ENCODE peak calls at places on chromosomes 1 and 21, in six cellular contexts. K is sigmoid colon, G is prostate gland, S is cardiac muscle cell, B is tibial artery, E is RWPE1. Y is an unnamed sample.

GRCh38 chr1:205147191-205147590 is 25.4 kb upstream of the RBBP5 start:
- DNase-seq in E (peak; percentile 20), K (no peak), S (no peak), G (no peak), B (no peak), Y (no peak)

GRCh38 chr21:15023782-15024181 is 41.0 kb downstream of the NRIP1 start:
- DNase-seq in S (no peak), E (no peak), K (no peak), B (no peak), G (no peak), Y (no peak)

GRCh38 chr1:1237874-1238701 is 6.1 kb downstream of the B3GALT6 start:
- DNase-seq in K (no peak), S (no peak), E (no peak), B (no peak), G (no peak), Y (no peak)

GRCh38 chr1:178684542-178685000 is 40.5 kb upstream of the RALGPS2 start:
- DNase-seq in E (peak; percentile 83), G (no peak), K (no peak), S (no peak), B (no peak), Y (no peak)

GRCh38 chr1:25917996-25918395 is 11.8 kb upstream of the STMN1 start:
- DNase-seq in E (no peak), K (no peak), B (no peak), G (no peak), S (peak; percentile 28), Y (no peak)

GRCh38 chr1:33330906-33331305 is 10.0 kb upstream of the A3GALT2 start:
- DNase-seq in E (no peak), K (peak; percentile 29), G (no peak), B (no peak), S (no peak), Y (no peak)

GRCh38 chr1:167145965-167146364 is 52.1 kb downstream of the STYXL2 start:
- DNase-seq in K (no peak), E (no peak), B (no peak), S (no peak), G (no peak), Y (no peak)

GRCh38 chr1:68121536-68121935 is 71.1 kb upstream of the DIRAS3 start:
- DNase-seq in B (no peak), K (no peak), S (no peak), E (no peak), G (no peak), Y (no peak)

GRCh38 chr1:24572301-24572700 is 16.4 kb downstream of the NCMAP start:
- DNase-seq in K (no peak), S (no peak), E (no peak), B (no peak), G (no peak), Y (no peak)

GRCh38 chr1:77953907-77954306 is 25.0 kb downstream of the FUBP1 start:
- DNase-seq in B (no peak), E (no peak), K (no peak), G (no peak), S (no peak), Y (no peak)

GRCh38 chr1:77945345-77945744 is 33.5 kb downstream of the FUBP1 start:
- DNase-seq in E (no peak), G (no peak), K (no peak), B (no peak), S (no peak), Y (no peak)

GRCh38 chr1:77951328-77951727 is 27.5 kb downstream of the FUBP1 start:
- DNase-seq in S (no peak), G (no peak), B (no peak), K (no peak), E (no peak), Y (no peak)

GRCh38 chr1:77950873-77951272 is 28.0 kb downstream of the FUBP1 start:
- DNase-seq in E (no peak), G (no peak), K (no peak), B (no peak), S (no peak), Y (no peak)

GRCh38 chr1:77948841-77949424 is 29.9 kb downstream of the FUBP1 start:
- DNase-seq in S (peak; percentile 41), B (no peak), G (no peak), K (no peak), E (no peak), Y (no peak)
- TF ChIP-seq CTCF in S (peak; percentile 37), B (no peak), G (no peak), K (no peak), E (no peak), Y (peak; percentile 43)

DNA sequence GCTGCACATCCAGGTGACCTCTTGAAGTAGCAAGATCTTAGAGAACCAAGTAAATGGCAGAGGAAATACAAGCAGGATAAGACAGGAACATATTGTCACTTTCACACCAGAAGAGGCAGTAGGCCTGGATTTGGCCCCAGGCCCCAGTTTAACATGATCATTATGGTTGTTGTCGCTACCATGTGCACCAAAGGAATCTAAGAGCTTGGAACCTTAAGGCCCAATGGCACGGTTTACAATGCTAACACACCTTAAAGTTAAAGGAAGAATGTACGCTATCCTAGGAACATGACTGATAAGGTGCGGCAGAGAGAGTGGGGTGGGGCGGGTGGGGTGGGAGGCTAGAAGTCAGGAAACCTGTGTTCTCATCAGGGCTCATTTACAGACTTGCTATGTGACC is 147.5 kb downstream of the ROR1 start:
- DNase-seq in E (no peak), S (no peak), K (no peak), G (no peak), B (no peak), Y (no peak)
- TF ChIP-seq CTCF in E (no peak), S (no peak), K (no peak), G (no peak), B (no peak), Y (no peak)

DNA sequence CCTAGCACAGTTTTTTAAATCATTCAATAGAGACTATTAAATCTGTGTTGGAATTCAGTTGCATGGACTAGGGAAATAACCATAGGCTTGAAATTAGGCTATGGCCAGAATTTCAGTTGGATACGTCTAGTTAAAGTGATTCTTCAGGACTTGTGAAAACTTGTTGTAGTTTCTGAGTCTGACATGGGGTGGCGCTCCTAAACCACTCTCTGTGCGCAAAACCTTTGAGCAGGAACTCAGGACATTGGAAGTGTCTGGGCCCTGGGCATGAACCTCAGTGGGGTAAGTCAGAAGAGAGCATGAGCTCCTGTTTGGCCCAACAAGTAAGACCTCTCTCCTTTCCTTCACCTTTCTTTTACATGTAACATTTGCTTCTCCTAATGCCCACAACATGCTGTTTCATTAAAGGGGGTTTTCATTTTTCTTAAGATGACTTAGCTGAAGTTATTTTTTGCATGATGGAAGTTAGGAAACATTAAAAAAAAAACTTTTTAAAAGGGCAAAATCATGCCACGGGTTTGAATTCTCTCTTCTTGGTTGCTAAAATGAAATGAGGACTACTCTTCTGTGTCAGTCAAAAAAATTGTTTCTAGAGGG is 17.1 kb upstream of the CCDC190 start:
- DNase-seq in G (peak; percentile 44), E (peak; percentile 44), S (peak; percentile 76), K (peak; percentile 71), B (peak; percentile 45), Y (peak; percentile 38)
- TF ChIP-seq CTCF in G (no peak), E (peak; percentile 60), S (peak; percentile 83), K (peak; percentile 76), B (peak; percentile 75), Y (peak; percentile 85)

DNA sequence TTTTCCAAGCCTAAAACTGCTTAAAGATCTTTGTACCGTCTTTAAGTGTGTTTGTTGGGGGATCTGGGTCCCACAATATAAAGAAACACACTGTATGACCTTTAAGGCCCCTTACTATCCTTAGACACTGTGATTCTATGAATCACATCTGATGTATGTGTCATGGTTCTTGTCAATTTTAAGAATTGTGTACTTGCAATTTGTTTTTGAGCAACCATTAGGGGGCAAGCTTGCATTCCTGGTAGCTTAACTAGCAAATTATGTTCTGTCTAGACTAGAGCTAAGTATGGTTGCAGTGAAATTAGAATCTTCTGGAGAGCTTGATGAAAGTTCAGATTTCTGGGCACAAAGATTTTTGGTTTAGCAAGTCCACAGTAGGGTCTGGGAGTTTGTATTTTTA is 219.5 kb downstream of the TPR start:
- DNase-seq in B (no peak), E (peak; percentile 57), S (peak; percentile 20), G (no peak), K (no peak), Y (no peak)
- TF ChIP-seq CTCF in B (peak; percentile 13), E (peak; percentile 64), S (peak; percentile 70), G (no peak), K (no peak), Y (peak; percentile 69)

DNA sequence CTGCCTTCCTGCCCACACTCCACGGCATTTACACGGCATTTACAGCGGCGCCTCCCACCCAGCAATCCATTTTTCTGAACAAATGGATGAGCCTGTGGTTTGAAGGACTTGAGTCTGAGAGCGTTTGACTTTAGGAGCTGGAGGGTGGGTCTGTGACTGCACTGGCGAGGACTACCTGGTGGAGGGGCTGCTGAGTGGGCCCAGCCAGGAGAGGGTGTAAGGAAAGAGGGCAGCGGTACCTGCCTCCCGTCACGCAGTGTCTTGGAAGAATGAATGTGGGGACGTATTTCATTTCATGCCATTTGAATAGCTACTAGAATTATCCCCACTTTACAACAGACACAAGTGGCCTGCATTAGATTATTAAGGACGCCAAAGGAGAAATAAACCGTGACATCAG is 62.9 kb downstream of the B3GALT5 start:
- DNase-seq in G (no peak), S (no peak), K (no peak), E (no peak), B (no peak), Y (no peak)
- TF ChIP-seq CTCF in G (no peak), S (no peak), K (no peak), E (no peak), B (no peak), Y (no peak)

GRCh38 chr21:35400233-35400939 is 351.3 kb upstream of the RUNX1 start:
- DNase-seq in E (peak; percentile 62), S (peak; percentile 49), K (no peak), G (peak; percentile 57), B (no peak), Y (peak; percentile 70)
- TF ChIP-seq CTCF in E (peak; percentile 67), S (peak; percentile 52), K (peak; percentile 53), G (peak; percentile 34), B (peak; percentile 26), Y (peak; percentile 70)

DNA sequence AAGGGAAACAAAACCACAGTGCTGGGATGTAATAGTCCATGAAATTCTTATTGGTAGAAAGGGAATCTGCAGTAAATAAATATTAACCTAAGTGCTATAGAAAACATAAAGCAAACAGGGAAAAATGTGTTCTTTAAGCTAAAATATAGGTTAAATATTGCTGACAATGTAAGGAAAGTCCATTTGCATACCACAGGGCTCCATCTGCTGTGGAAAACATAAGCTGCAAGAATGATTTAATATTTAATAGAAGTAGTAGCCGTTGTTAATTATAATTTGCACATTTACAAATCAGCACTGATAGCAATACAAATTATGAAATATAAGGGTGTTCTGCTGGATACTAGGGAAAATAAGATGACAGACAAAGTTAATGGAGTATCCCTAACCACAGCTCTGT is 444.9 kb upstream of the PKN2 start:
- DNase-seq in E (no peak), G (no peak), K (no peak), S (no peak), B (no peak), Y (no peak)
- TF ChIP-seq CTCF in E (no peak), G (no peak), K (no peak), S (no peak), B (no peak), Y (peak; percentile 54)